ENCODE peak calls at places on chromosome 15, in seven cellular contexts. One of them, this sample, is unnamed.

GRCh38 chr15:69265347-69265955 is 33.3 kb upstream of the PAQR5 start:
- DNase-seq in Panc1: no peak
- DNase-seq in COLO829: peak; percentile 8
- DNase-seq in heart right ventricle: no peak
- DNase-seq in stimulated activated CD8-positive, alpha-beta memory T cell treated with anti-CD3 and anti-CD28 coated beads, Interleukin-7, amount 100 ng/mL, for 1 hour: no peak
- DNase-seq in foreskin fibroblast: peak; percentile 14
- DNase-seq in kidney: no peak
- DNase-seq in this sample: no peak

GRCh38 chr15:73841756-73842590 is 31.4 kb upstream of the TBC1D21 start:
- DNase-seq in Panc1: no peak
- DNase-seq in COLO829: no peak
- DNase-seq in heart right ventricle: no peak
- DNase-seq in stimulated activated CD8-positive, alpha-beta memory T cell treated with anti-CD3 and anti-CD28 coated beads, Interleukin-7, amount 100 ng/mL, for 1 hour: no peak
- DNase-seq in foreskin fibroblast: no peak
- DNase-seq in kidney: no peak
- DNase-seq in this sample: no peak

GRCh38 chr15:83379574-83379973 is 67.6 kb upstream of the SH3GL3 start:
- DNase-seq in Panc1: no peak
- DNase-seq in COLO829: no peak
- DNase-seq in heart right ventricle: no peak
- DNase-seq in stimulated activated CD8-positive, alpha-beta memory T cell treated with anti-CD3 and anti-CD28 coated beads, Interleukin-7, amount 100 ng/mL, for 1 hour: no peak
- DNase-seq in foreskin fibroblast: peak; percentile 65
- DNase-seq in kidney: peak; percentile 79
- DNase-seq in this sample: no peak

GRCh38 chr15:66711886-66712285 is 9.8 kb downstream of the SMAD6 start:
- DNase-seq in Panc1: no peak
- DNase-seq in COLO829: no peak
- DNase-seq in heart right ventricle: no peak
- DNase-seq in stimulated activated CD8-positive, alpha-beta memory T cell treated with anti-CD3 and anti-CD28 coated beads, Interleukin-7, amount 100 ng/mL, for 1 hour: no peak
- DNase-seq in foreskin fibroblast: no peak
- DNase-seq in kidney: no peak
- DNase-seq in this sample: no peak

GRCh38 chr15:62658498-62658897 is 384.0 kb upstream of the TPM1 start:
- DNase-seq in Panc1: no peak
- DNase-seq in COLO829: no peak
- DNase-seq in heart right ventricle: peak; percentile 14
- DNase-seq in stimulated activated CD8-positive, alpha-beta memory T cell treated with anti-CD3 and anti-CD28 coated beads, Interleukin-7, amount 100 ng/mL, for 1 hour: no peak
- DNase-seq in foreskin fibroblast: peak; percentile 10
- DNase-seq in kidney: no peak
- DNase-seq in this sample: no peak

GRCh38 chr15:59687831-59688230 is 1.3 kb downstream of the BNIP2 start:
- DNase-seq in Panc1: no peak
- DNase-seq in COLO829: no peak
- DNase-seq in heart right ventricle: no peak
- DNase-seq in stimulated activated CD8-positive, alpha-beta memory T cell treated with anti-CD3 and anti-CD28 coated beads, Interleukin-7, amount 100 ng/mL, for 1 hour: no peak
- DNase-seq in foreskin fibroblast: peak; percentile 51
- DNase-seq in kidney: no peak
- DNase-seq in this sample: no peak

GRCh38 chr15:70379134-70379533 is 281.4 kb upstream of the TLE3 start:
- DNase-seq in Panc1: no peak
- DNase-seq in COLO829: no peak
- DNase-seq in heart right ventricle: no peak
- DNase-seq in stimulated activated CD8-positive, alpha-beta memory T cell treated with anti-CD3 and anti-CD28 coated beads, Interleukin-7, amount 100 ng/mL, for 1 hour: no peak
- DNase-seq in foreskin fibroblast: no peak
- DNase-seq in kidney: no peak
- DNase-seq in this sample: peak; percentile 6

GRCh38 chr15:31869640-31870335 is 160.5 kb upstream of the CHRNA7 start:
- DNase-seq in Panc1: no peak
- DNase-seq in COLO829: no peak
- DNase-seq in heart right ventricle: peak; percentile 28
- DNase-seq in stimulated activated CD8-positive, alpha-beta memory T cell treated with anti-CD3 and anti-CD28 coated beads, Interleukin-7, amount 100 ng/mL, for 1 hour: no peak
- DNase-seq in foreskin fibroblast: peak; percentile 11
- DNase-seq in kidney: peak; percentile 80
- DNase-seq in this sample: no peak

GRCh38 chr15:42707068-42707467 is 29.9 kb downstream of the CDAN1 start:
- DNase-seq in Panc1: peak; percentile 15
- DNase-seq in COLO829: no peak
- DNase-seq in heart right ventricle: no peak
- DNase-seq in stimulated activated CD8-positive, alpha-beta memory T cell treated with anti-CD3 and anti-CD28 coated beads, Interleukin-7, amount 100 ng/mL, for 1 hour: no peak
- DNase-seq in foreskin fibroblast: peak; percentile 65
- DNase-seq in kidney: no peak
- DNase-seq in this sample: no peak

GRCh38 chr15:88664151-88664778 is 25.4 kb downstream of the ISG20 start:
- DNase-seq in Panc1: no peak
- DNase-seq in COLO829: no peak
- DNase-seq in heart right ventricle: no peak
- DNase-seq in stimulated activated CD8-positive, alpha-beta memory T cell treated with anti-CD3 and anti-CD28 coated beads, Interleukin-7, amount 100 ng/mL, for 1 hour: no peak
- DNase-seq in foreskin fibroblast: no peak
- DNase-seq in kidney: no peak
- DNase-seq in this sample: peak; percentile 49

GRCh38 chr15:75696854-75697259 is 15.8 kb downstream of the CSPG4 start:
- DNase-seq in Panc1: no peak
- DNase-seq in COLO829: no peak
- DNase-seq in heart right ventricle: no peak
- DNase-seq in stimulated activated CD8-positive, alpha-beta memory T cell treated with anti-CD3 and anti-CD28 coated beads, Interleukin-7, amount 100 ng/mL, for 1 hour: no peak
- DNase-seq in foreskin fibroblast: no peak
- DNase-seq in kidney: no peak
- DNase-seq in this sample: no peak

GRCh38 chr15:74525946-74526345 is 15.1 kb upstream of the ARID3B start:
- DNase-seq in Panc1: peak; percentile 85
- DNase-seq in COLO829: no peak
- DNase-seq in heart right ventricle: no peak
- DNase-seq in stimulated activated CD8-positive, alpha-beta memory T cell treated with anti-CD3 and anti-CD28 coated beads, Interleukin-7, amount 100 ng/mL, for 1 hour: no peak
- DNase-seq in foreskin fibroblast: peak; percentile 78
- DNase-seq in kidney: no peak
- DNase-seq in this sample: no peak

GRCh38 chr15:88699861-88700260 is 61.0 kb downstream of the ISG20 start:
- DNase-seq in Panc1: no peak
- DNase-seq in COLO829: no peak
- DNase-seq in heart right ventricle: no peak
- DNase-seq in stimulated activated CD8-positive, alpha-beta memory T cell treated with anti-CD3 and anti-CD28 coated beads, Interleukin-7, amount 100 ng/mL, for 1 hour: no peak
- DNase-seq in foreskin fibroblast: no peak
- DNase-seq in kidney: no peak
- DNase-seq in this sample: no peak

GRCh38 chr15:86870846-86871245 is 791.2 kb downstream of the AGBL1 start:
- DNase-seq in Panc1: no peak
- DNase-seq in COLO829: no peak
- DNase-seq in heart right ventricle: no peak
- DNase-seq in stimulated activated CD8-positive, alpha-beta memory T cell treated with anti-CD3 and anti-CD28 coated beads, Interleukin-7, amount 100 ng/mL, for 1 hour: no peak
- DNase-seq in foreskin fibroblast: no peak
- DNase-seq in kidney: no peak
- DNase-seq in this sample: no peak

GRCh38 chr15:90286678-90287077 is 21.2 kb downstream of the NGRN start:
- DNase-seq in Panc1: no peak
- DNase-seq in COLO829: peak; percentile 15
- DNase-seq in heart right ventricle: no peak
- DNase-seq in stimulated activated CD8-positive, alpha-beta memory T cell treated with anti-CD3 and anti-CD28 coated beads, Interleukin-7, amount 100 ng/mL, for 1 hour: no peak
- DNase-seq in foreskin fibroblast: peak; percentile 70
- DNase-seq in kidney: no peak
- DNase-seq in this sample: no peak

GRCh38 chr15:49178477-49178876 is 8.4 kb downstream of the GALK2 start:
- DNase-seq in Panc1: no peak
- DNase-seq in COLO829: no peak
- DNase-seq in heart right ventricle: no peak
- DNase-seq in stimulated activated CD8-positive, alpha-beta memory T cell treated with anti-CD3 and anti-CD28 coated beads, Interleukin-7, amount 100 ng/mL, for 1 hour: no peak
- DNase-seq in foreskin fibroblast: no peak
- DNase-seq in kidney: no peak
- DNase-seq in this sample: no peak

This sample was measured in activated T-cell treated with anti-CD3 and anti-CD28 coated beads, Interleukin-2, amount 50 U/mL, for 48 hours.